ENCODE peak calls at places on chromosomes 6 and 20, in six cellular contexts. I is skeletal muscle cell; F is left cardiac atrium; A is LNCaP clone FGC; Z is activated naive CD4-positive, alpha-beta T cell; S is A172. L is an unnamed sample.

GRCh38 chr6:129135421-129135820 is 252.5 kb downstream of the LAMA2 start:
- DNase-seq in A (no peak), Z (no peak), S (no peak), I (no peak), F (no peak), L (no peak)

GRCh38 chr6:158770533-158770932 is 48.6 kb downstream of the EZR start:
- DNase-seq in I (no peak), F (peak), Z (no peak), S (no peak), A (no peak), L (no peak)

GRCh38 chr6:28497893-28498292 is 17.7 kb downstream of the GPX6 start:
- DNase-seq in F (no peak), S (no peak), A (no peak), I (no peak), Z (no peak), L (no peak)

GRCh38 chr20:5933802-5934436 is 16.4 kb downstream of the TRMT6 start:
- DNase-seq in A (no peak), Z (no peak), S (no peak), F (no peak), I (no peak), L (no peak)

GRCh38 chr6:1574895-1575212 is 34.9 kb upstream of the FOXC1 start:
- DNase-seq in Z (no peak), A (no peak), F (no peak), S (no peak), I (no peak), L (no peak)

GRCh38 chr6:111572216-111572706 is 33.4 kb downstream of the TRAF3IP2 start:
- DNase-seq in I (no peak), A (no peak), F (no peak), Z (no peak), S (no peak), L (no peak)

GRCh38 chr6:34196116-34196832 is 40.4 kb upstream of the HMGA1 start:
- DNase-seq in F (peak), I (peak), S (peak), A (peak), Z (peak), L (peak)

GRCh38 chr6:168362276-168362990 is 42.9 kb upstream of the DACT2 start:
- DNase-seq in Z (no peak), S (no peak), I (no peak), A (no peak), F (peak), L (no peak)

GRCh38 chr6:150271172-150271500 is 97.7 kb upstream of the IYD start:
- DNase-seq in I (no peak), S (no peak), Z (no peak), A (no peak), F (no peak), L (no peak)

GRCh38 chr6:144170044-144170443 is 19.7 kb downstream of the STX11 start:
- DNase-seq in S (no peak), Z (no peak), I (no peak), F (no peak), A (no peak), L (no peak)

GRCh38 chr20:63641146-63641791 is 12.0 kb downstream of the STMN3 start:
- DNase-seq in I (no peak), F (no peak), A (no peak), S (no peak), Z (peak), L (no peak)

GRCh38 chr6:147752686-147753418 is 244.4 kb downstream of the SAMD5 start:
- DNase-seq in Z (no peak), S (no peak), F (no peak), A (no peak), I (no peak), L (no peak)

GRCh38 chr6:160070831-160071230 is 50.8 kb upstream of the SLC22A1 start:
- DNase-seq in Z (no peak), F (no peak), I (no peak), A (no peak), S (no peak), L (no peak)

GRCh38 chr20:51458751-51459439 is 83.6 kb downstream of the NFATC2 start:
- DNase-seq in A (no peak), F (no peak), Z (no peak), I (no peak), S (no peak), L (no peak)

L was measured in NCI-H187.